ENCODE peak calls at places on chromosome 14, in ten cellular contexts. Z is heart right ventricle, U is dorsolateral prefrontal cortex, R is suprapubic skin, H is ovary, O is astrocyte, T is AG04450, F is fibroblast of lung, L is tibial artery, G is RWPE1. B is an unnamed sample.

GRCh38 chr14:101465795-101466448 is 95.4 kb upstream of the DIO3 start:
- DNase-seq in Z (no peak), U (no peak), R (peak), H (no peak), O (no peak), T (no peak), F (no peak), L (no peak), G (no peak), B (no peak)

GRCh38 chr14:91068642-91069041 is 8.2 kb upstream of the RPS6KA5 start:
- DNase-seq in Z (no peak), U (no peak), R (no peak), H (no peak), O (peak), T (no peak), F (peak), L (no peak), G (no peak), B (no peak)

GRCh38 chr14:88613552-88614010 is 50.7 kb downstream of the ZC3H14 start:
- DNase-seq in Z (no peak), U (no peak), R (no peak), H (no peak), O (peak), T (no peak), F (peak), L (no peak), G (peak), B (no peak)

GRCh38 chr14:68548194-68549056 is 244.4 kb downstream of the ZFP36L1 start:
- DNase-seq in Z (peak), U (peak), R (peak), H (peak), O (peak), T (peak), F (peak), L (peak), G (peak), B (no peak)

GRCh38 chr14:22460461-22461195 is 128.4 kb downstream of the DAD1 start:
- DNase-seq in Z (no peak), U (no peak), R (no peak), H (no peak), O (peak), T (no peak), F (peak), L (no peak), G (no peak), B (no peak)

GRCh38 chr14:22012452-22012851 is 338.8 kb upstream of the OR4E1 start:
- DNase-seq in Z (no peak), U (no peak), R (no peak), H (no peak), O (no peak), T (no peak), F (no peak), L (no peak), G (no peak), B (no peak)

GRCh38 chr14:75548544-75548943 is 26.3 kb downstream of the BATF start:
- DNase-seq in Z (no peak), U (no peak), R (no peak), H (no peak), O (no peak), T (no peak), F (no peak), L (peak), G (no peak), B (no peak)

GRCh38 chr14:59297070-59297766 is 108.8 kb downstream of the DAAM1 start:
- DNase-seq in Z (no peak), U (no peak), R (no peak), H (no peak), O (no peak), T (no peak), F (no peak), L (no peak), G (no peak), B (no peak)

GRCh38 chr14:51846631-51847488 is 13.6 kb upstream of the GNG2 start:
- DNase-seq in Z (peak), U (no peak), R (no peak), H (no peak), O (peak), T (no peak), F (peak), L (peak), G (no peak), B (peak)

GRCh38 chr14:94054936-94055335 is 26.1 kb downstream of the DDX24 start:
- DNase-seq in Z (no peak), U (no peak), R (peak), H (no peak), O (no peak), T (no peak), F (no peak), L (no peak), G (no peak), B (no peak)

GRCh38 chr14:88352299-88353097 is 29.4 kb upstream of the KCNK10 start:
- DNase-seq in Z (no peak), U (no peak), R (no peak), H (no peak), O (peak), T (no peak), F (peak), L (no peak), G (no peak), B (no peak)

GRCh38 chr14:68358500-68358899 is 434.4 kb downstream of the ZFP36L1 start:
- DNase-seq in Z (no peak), U (no peak), R (no peak), H (no peak), O (no peak), T (no peak), F (no peak), L (no peak), G (no peak), B (no peak)

GRCh38 chr14:97976861-97977260 is 1179.7 kb downstream of the VRK1 start:
- DNase-seq in Z (peak), U (no peak), R (peak), H (no peak), O (no peak), T (no peak), F (no peak), L (no peak), G (no peak), B (no peak)

GRCh38 chr14:101970830-101971400 is 6.5 kb downstream of the DYNC1H1 start:
- DNase-seq in Z (no peak), U (no peak), R (no peak), H (no peak), O (no peak), T (no peak), F (no peak), L (no peak), G (no peak), B (no peak)

GRCh38 chr14:94038510-94038909 is 12.4 kb downstream of the OTUB2 start:
- DNase-seq in Z (no peak), U (no peak), R (no peak), H (no peak), O (no peak), T (no peak), F (no peak), L (no peak), G (no peak), B (no peak)

GRCh38 chr14:23186913-23187654 is 3.6 kb upstream of the SLC7A8 start:
- DNase-seq in Z (no peak), U (no peak), R (no peak), H (no peak), O (peak), T (peak), F (peak), L (peak), G (peak), B (peak)

DNA sequence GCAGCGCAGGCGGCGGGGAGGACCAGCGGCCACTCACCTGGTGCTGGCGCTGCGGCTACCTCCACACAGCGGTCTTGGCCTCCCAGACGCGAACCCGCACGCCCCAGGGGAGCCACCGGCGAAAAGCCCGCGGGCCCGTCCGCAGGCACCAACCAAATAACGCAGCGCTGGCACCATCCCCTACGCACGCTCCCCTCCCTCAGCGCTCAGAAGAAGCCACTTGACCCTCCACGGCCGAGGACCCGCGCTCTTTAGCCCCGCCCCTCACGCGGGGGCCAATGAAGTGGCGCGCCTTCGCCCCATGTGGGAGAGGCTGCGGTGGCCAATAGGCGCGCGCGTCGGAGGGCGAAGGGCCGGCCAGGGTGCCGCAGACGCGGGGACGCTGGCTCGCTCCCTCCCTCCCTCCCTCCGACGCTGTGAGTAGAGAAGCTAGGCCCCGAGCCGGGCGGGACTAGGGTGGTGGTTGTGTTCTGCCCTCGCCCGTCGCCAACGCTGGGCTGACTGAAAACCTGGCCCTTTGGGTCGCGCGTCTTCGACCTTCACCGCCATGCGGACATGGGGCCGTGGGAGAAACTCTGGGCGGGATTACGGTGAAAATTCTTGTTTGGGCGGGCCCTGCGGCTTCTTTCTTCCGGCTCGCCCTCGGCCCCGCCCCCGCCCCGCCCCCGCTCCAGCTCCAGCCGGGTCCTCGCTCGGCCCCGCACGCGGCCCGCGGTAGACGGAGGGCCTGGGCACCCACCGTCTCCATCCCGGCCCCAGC is at the start of the genes DMAC2L and L2HGDH:
- DNase-seq in Z (peak), U (peak), R (peak), H (peak), O (peak), T (peak), F (peak), L (peak), G (peak), B (peak)
- TF ChIP-seq CTCF in Z (no peak), U (peak), R (no peak), H (no peak), O (no peak), T (no peak), F (no peak), L (peak), G (peak), B (no peak)

GRCh38 chr14:30339311-30339901 is 219.6 kb upstream of the G2E3 start:
- DNase-seq in Z (no peak), U (no peak), R (no peak), H (no peak), O (no peak), T (no peak), F (no peak), L (no peak), G (no peak), B (no peak)
- H3K27ac ChIP-seq in Z (peak), U (no peak), R (no peak), H (no peak), O (no peak), T (no peak), F (no peak), L (no peak), G (no peak), B (no peak)

DNA sequence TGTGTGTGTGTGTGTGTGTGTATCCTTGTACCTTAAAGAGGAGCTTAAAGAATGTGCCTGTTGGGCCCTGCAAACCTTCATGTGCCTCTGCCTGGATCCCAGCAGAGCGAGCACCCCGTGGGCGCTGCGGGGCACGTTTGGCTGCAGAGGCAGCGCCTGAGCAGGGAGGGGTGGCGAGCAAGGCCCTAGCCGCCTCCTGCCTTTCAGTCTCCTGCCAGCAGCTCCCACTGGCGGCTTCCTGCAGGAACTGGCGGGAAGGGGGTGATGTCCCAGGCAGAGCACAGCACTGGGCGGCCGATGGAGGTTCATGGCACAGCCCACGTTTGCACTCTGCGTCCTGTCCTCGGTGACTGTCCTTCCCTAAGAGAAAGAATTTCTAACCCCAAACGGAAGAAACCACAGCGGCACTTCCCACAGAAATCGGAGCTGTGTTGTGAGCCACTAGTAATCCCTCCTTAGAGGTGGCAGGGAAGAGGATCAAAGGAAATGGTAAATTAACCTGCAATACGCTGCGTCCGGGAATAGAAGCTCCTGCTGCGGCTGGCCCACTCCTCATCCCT is 19.8 kb downstream of the ZBTB42 start:
- DNase-seq in Z (no peak), U (peak), R (peak), H (peak), O (peak), T (peak), F (peak), L (peak), G (peak), B (no peak)
- TF ChIP-seq CTCF in Z (peak), U (peak), R (no peak), H (peak), O (peak), T (peak), F (peak), L (peak), G (peak), B (no peak)

GRCh38 chr14:77264466-77265186 is 6.4 kb downstream of the NGB start:
- DNase-seq in Z (no peak), U (no peak), R (no peak), H (no peak), O (no peak), T (no peak), F (no peak), L (no peak), G (no peak), B (no peak)
- H3K27ac ChIP-seq in Z (no peak), U (no peak), R (no peak), H (no peak), O (no peak), T (no peak), F (no peak), L (no peak), G (no peak), B (no peak)

DNA sequence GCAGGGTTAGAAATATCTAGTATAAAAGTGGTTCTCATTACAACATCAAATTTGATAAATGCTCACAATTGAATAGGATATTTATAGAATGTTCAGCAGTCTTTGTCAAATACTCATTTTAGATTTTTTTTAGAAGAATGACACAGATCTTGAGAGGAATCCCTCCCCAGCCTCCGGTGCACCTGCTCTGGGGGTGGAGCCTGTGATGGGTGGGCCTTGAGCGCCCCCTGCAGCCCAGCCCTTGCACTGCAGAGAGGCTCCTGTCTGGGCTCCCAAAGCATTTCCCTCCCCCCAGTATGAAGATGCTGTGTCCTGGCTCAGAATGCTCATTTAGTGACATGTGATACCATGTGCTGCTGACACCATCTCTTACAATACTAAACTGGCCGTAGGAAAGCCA is 792.3 kb downstream of the TMEM121 start:
- DNase-seq in Z (no peak), U (no peak), R (no peak), H (no peak), O (no peak), T (no peak), F (no peak), L (no peak), G (no peak), B (peak)
- TF ChIP-seq CTCF in Z (peak), U (no peak), R (no peak), H (no peak), O (no peak), T (no peak), F (no peak), L (no peak), G (no peak), B (peak)

GRCh38 chr14:55329999-55330710 is 58.9 kb downstream of the FBXO34 start:
- DNase-seq in Z (no peak), U (no peak), R (no peak), H (no peak), O (no peak), T (no peak), F (peak), L (no peak), G (no peak), B (peak)

GRCh38 chr14:55336161-55336560 is 64.9 kb downstream of the FBXO34 start:
- DNase-seq in Z (no peak), U (no peak), R (no peak), H (no peak), O (no peak), T (no peak), F (no peak), L (no peak), G (peak), B (peak)

GRCh38 chr14:55336691-55337090 is 65.5 kb downstream of the FBXO34 start:
- DNase-seq in Z (no peak), U (no peak), R (no peak), H (no peak), O (no peak), T (no peak), F (no peak), L (no peak), G (no peak), B (no peak)

GRCh38 chr14:55332654-55333570 is 61.7 kb downstream of the FBXO34 start:
- DNase-seq in Z (no peak), U (no peak), R (no peak), H (no peak), O (peak), T (no peak), F (peak), L (no peak), G (no peak), B (no peak)

DNA sequence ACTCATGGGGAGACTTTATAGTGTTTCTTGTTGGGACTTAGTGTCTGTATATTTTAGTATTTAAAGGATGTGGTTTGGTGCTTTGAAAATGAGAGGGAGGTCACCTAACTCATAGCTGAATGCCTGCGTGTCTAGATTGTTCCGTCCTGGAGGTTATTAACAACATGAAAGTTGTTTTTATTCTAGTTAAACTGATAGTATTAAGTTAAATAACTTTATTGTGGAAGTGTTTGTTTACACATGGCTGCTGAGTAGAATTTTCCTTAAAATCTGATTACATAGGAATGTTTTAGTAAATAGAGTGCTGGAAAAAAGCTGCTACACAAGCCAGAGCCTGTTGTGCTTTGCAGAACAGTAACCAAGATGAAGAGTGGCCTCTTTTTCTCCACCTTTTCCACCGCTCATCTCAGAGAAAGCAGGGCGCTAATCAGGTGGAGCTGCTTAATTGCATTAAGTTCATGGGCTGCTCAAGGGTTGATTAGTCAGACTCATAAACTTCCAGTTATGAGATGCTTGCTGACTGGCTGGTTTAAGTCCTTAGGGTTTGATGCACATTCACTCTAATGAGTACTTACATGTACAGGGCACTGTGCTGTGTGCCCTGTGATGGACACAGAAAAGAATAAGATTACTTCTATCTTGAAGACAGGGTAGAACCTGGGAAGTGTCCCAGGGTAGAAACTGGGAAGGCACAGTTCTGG is 62.7 kb downstream of the FBXO34 start:
- DNase-seq in Z (no peak), U (no peak), R (no peak), H (no peak), O (peak), T (peak), F (peak), L (no peak), G (no peak), B (no peak)
- H3K27ac ChIP-seq in Z (no peak), U (no peak), R (no peak), H (no peak), O (no peak), T (peak), F (no peak), L (no peak), G (no peak), B (peak)

B was measured in CD4-positive, alpha-beta T cell.